ENCODE peak calls at places on chromosomes 5 and 9, in eight cellular contexts. One of them, this sample, is unnamed.

GRCh38 chr5:172383231-172383802 is 71.0 kb downstream of the SH3PXD2B start:
- DNase-seq in PC-9: peak
- DNase-seq in mammary epithelial cell: peak
- DNase-seq in GM06990: no peak
- DNase-seq in endothelial cell: no peak
- DNase-seq in AG09319: no peak
- DNase-seq in lower lobe of right lung: no peak
- DNase-seq in uterus: no peak
- DNase-seq in this sample: no peak

GRCh38 chr5:144203750-144204596 is 33.3 kb downstream of the KCTD16 start:
- DNase-seq in mammary epithelial cell: peak
- DNase-seq in lower lobe of right lung: no peak
- DNase-seq in endothelial cell: peak
- DNase-seq in uterus: peak
- DNase-seq in AG09319: peak
- DNase-seq in GM06990: no peak
- DNase-seq in PC-9: peak
- DNase-seq in this sample: peak

GRCh38 chr9:134556531-134557068 is 85.0 kb upstream of the COL5A1 start:
- DNase-seq in GM06990: no peak
- DNase-seq in uterus: peak
- DNase-seq in lower lobe of right lung: no peak
- DNase-seq in AG09319: no peak
- DNase-seq in mammary epithelial cell: no peak
- DNase-seq in PC-9: no peak
- DNase-seq in endothelial cell: no peak
- DNase-seq in this sample: no peak

GRCh38 chr9:88364706-88365105 is 23.5 kb upstream of the SPIN1 start:
- DNase-seq in endothelial cell: no peak
- DNase-seq in AG09319: no peak
- DNase-seq in lower lobe of right lung: no peak
- DNase-seq in mammary epithelial cell: no peak
- DNase-seq in uterus: no peak
- DNase-seq in PC-9: no peak
- DNase-seq in GM06990: no peak
- DNase-seq in this sample: no peak

GRCh38 chr5:133610489-133611356 is 1.6 kb downstream of the FSTL4 start:
- DNase-seq in GM06990: peak
- DNase-seq in mammary epithelial cell: peak
- DNase-seq in lower lobe of right lung: peak
- DNase-seq in AG09319: no peak
- DNase-seq in uterus: no peak
- DNase-seq in PC-9: peak
- DNase-seq in endothelial cell: peak
- DNase-seq in this sample: peak

GRCh38 chr5:18299166-18299565 is 664.9 kb downstream of the TAF11L14 start:
- DNase-seq in AG09319: no peak
- DNase-seq in PC-9: no peak
- DNase-seq in uterus: no peak
- DNase-seq in lower lobe of right lung: no peak
- DNase-seq in endothelial cell: no peak
- DNase-seq in GM06990: no peak
- DNase-seq in mammary epithelial cell: no peak
- DNase-seq in this sample: no peak

GRCh38 chr5:109876941-109877669 is 187.4 kb downstream of the MAN2A1 start:
- DNase-seq in GM06990: no peak
- DNase-seq in PC-9: no peak
- DNase-seq in AG09319: no peak
- DNase-seq in uterus: no peak
- DNase-seq in mammary epithelial cell: peak
- DNase-seq in endothelial cell: no peak
- DNase-seq in lower lobe of right lung: no peak
- DNase-seq in this sample: no peak

GRCh38 chr9:109182940-109183798 is 16.1 kb upstream of the FRRS1L start:
- DNase-seq in uterus: no peak
- DNase-seq in GM06990: peak
- DNase-seq in PC-9: peak
- DNase-seq in lower lobe of right lung: no peak
- DNase-seq in mammary epithelial cell: peak
- DNase-seq in endothelial cell: peak
- DNase-seq in AG09319: no peak
- DNase-seq in this sample: peak

GRCh38 chr5:154179846-154180710 is 10.5 kb upstream of the GALNT10 start:
- DNase-seq in PC-9: no peak
- DNase-seq in lower lobe of right lung: no peak
- DNase-seq in endothelial cell: peak
- DNase-seq in AG09319: peak
- DNase-seq in uterus: no peak
- DNase-seq in GM06990: no peak
- DNase-seq in mammary epithelial cell: peak
- DNase-seq in this sample: peak

GRCh38 chr5:169648725-169649124 is 11.7 kb downstream of the DOCK2 start:
- DNase-seq in endothelial cell: no peak
- DNase-seq in GM06990: no peak
- DNase-seq in AG09319: no peak
- DNase-seq in uterus: no peak
- DNase-seq in mammary epithelial cell: peak
- DNase-seq in PC-9: peak
- DNase-seq in lower lobe of right lung: no peak
- DNase-seq in this sample: no peak

GRCh38 chr5:24750356-24750755 is 105.6 kb upstream of the CDH10 start:
- DNase-seq in lower lobe of right lung: no peak
- DNase-seq in mammary epithelial cell: no peak
- DNase-seq in endothelial cell: no peak
- DNase-seq in PC-9: no peak
- DNase-seq in uterus: no peak
- DNase-seq in AG09319: no peak
- DNase-seq in GM06990: no peak
- DNase-seq in this sample: no peak

GRCh38 chr5:151469992-151470391 is 22.6 kb downstream of the SLC36A1 start:
- DNase-seq in endothelial cell: no peak
- DNase-seq in mammary epithelial cell: no peak
- DNase-seq in PC-9: no peak
- DNase-seq in lower lobe of right lung: no peak
- DNase-seq in GM06990: no peak
- DNase-seq in uterus: no peak
- DNase-seq in AG09319: no peak
- DNase-seq in this sample: no peak

GRCh38 chr5:151471276-151471675 is 23.9 kb downstream of the SLC36A1 start:
- DNase-seq in GM06990: no peak
- DNase-seq in mammary epithelial cell: no peak
- DNase-seq in uterus: no peak
- DNase-seq in lower lobe of right lung: no peak
- DNase-seq in AG09319: no peak
- DNase-seq in endothelial cell: no peak
- DNase-seq in PC-9: no peak
- DNase-seq in this sample: no peak

GRCh38 chr5:151467576-151467975 is 20.2 kb downstream of the SLC36A1 start:
- DNase-seq in endothelial cell: no peak
- DNase-seq in uterus: no peak
- DNase-seq in mammary epithelial cell: no peak
- DNase-seq in lower lobe of right lung: no peak
- DNase-seq in PC-9: no peak
- DNase-seq in GM06990: no peak
- DNase-seq in AG09319: no peak
- DNase-seq in this sample: no peak

GRCh38 chr5:151469386-151469785 is 22.0 kb downstream of the SLC36A1 start:
- DNase-seq in GM06990: no peak
- DNase-seq in PC-9: no peak
- DNase-seq in mammary epithelial cell: no peak
- DNase-seq in AG09319: no peak
- DNase-seq in lower lobe of right lung: no peak
- DNase-seq in endothelial cell: no peak
- DNase-seq in uterus: no peak
- DNase-seq in this sample: no peak

DNA sequence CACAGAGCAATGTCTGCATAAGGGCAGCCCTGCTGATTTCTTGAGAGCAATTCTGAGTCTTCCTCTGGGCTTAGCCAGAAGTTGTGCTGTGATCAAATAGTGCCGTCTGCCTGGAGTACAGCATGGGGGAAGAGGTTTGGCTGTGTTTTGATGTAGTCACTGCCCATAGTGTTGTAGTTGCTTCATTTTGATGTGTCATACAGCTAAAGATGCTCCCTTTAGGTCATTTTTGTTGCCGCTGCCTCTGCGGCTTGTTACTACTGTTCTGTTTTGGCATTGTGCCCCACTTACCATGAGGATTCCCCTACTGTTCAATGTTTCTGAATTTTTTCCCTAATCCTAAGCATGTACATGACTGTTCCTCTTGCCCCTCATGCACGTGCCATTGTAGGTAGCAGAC is 23.0 kb downstream of the SLC36A1 start:
- DNase-seq in AG09319: no peak
- DNase-seq in PC-9: no peak
- DNase-seq in mammary epithelial cell: no peak
- DNase-seq in endothelial cell: no peak
- DNase-seq in GM06990: no peak
- DNase-seq in lower lobe of right lung: no peak
- DNase-seq in uterus: no peak
- DNase-seq in this sample: no peak
- TF ChIP-seq CTCF in AG09319: no peak
- TF ChIP-seq CTCF in PC-9: no peak
- TF ChIP-seq CTCF in mammary epithelial cell: no peak
- TF ChIP-seq CTCF in endothelial cell: no peak
- TF ChIP-seq CTCF in GM06990: no peak
- TF ChIP-seq CTCF in lower lobe of right lung: no peak
- TF ChIP-seq CTCF in uterus: no peak
- TF ChIP-seq CTCF in this sample: no peak

GRCh38 chr9:95505072-95505471 is 11.7 kb downstream of the PTCH1 start:
- DNase-seq in GM06990: no peak
- DNase-seq in uterus: no peak
- DNase-seq in AG09319: no peak
- DNase-seq in endothelial cell: no peak
- DNase-seq in mammary epithelial cell: no peak
- DNase-seq in PC-9: no peak
- DNase-seq in lower lobe of right lung: no peak
- DNase-seq in this sample: no peak

GRCh38 chr9:95506438-95506691 is 10.4 kb downstream of the PTCH1 start:
- DNase-seq in GM06990: peak
- DNase-seq in PC-9: peak
- DNase-seq in mammary epithelial cell: peak
- DNase-seq in lower lobe of right lung: no peak
- DNase-seq in uterus: no peak
- DNase-seq in endothelial cell: peak
- DNase-seq in AG09319: no peak
- DNase-seq in this sample: peak

GRCh38 chr9:95505676-95506437 is 10.9 kb downstream of the PTCH1 start:
- DNase-seq in PC-9: peak
- DNase-seq in endothelial cell: peak
- DNase-seq in AG09319: no peak
- DNase-seq in uterus: peak
- DNase-seq in GM06990: peak
- DNase-seq in lower lobe of right lung: no peak
- DNase-seq in mammary epithelial cell: peak
- DNase-seq in this sample: peak

GRCh38 chr9:95503369-95503768 is 13.4 kb downstream of the PTCH1 start:
- DNase-seq in GM06990: no peak
- DNase-seq in endothelial cell: no peak
- DNase-seq in PC-9: no peak
- DNase-seq in lower lobe of right lung: no peak
- DNase-seq in AG09319: no peak
- DNase-seq in mammary epithelial cell: no peak
- DNase-seq in uterus: no peak
- DNase-seq in this sample: no peak

DNA sequence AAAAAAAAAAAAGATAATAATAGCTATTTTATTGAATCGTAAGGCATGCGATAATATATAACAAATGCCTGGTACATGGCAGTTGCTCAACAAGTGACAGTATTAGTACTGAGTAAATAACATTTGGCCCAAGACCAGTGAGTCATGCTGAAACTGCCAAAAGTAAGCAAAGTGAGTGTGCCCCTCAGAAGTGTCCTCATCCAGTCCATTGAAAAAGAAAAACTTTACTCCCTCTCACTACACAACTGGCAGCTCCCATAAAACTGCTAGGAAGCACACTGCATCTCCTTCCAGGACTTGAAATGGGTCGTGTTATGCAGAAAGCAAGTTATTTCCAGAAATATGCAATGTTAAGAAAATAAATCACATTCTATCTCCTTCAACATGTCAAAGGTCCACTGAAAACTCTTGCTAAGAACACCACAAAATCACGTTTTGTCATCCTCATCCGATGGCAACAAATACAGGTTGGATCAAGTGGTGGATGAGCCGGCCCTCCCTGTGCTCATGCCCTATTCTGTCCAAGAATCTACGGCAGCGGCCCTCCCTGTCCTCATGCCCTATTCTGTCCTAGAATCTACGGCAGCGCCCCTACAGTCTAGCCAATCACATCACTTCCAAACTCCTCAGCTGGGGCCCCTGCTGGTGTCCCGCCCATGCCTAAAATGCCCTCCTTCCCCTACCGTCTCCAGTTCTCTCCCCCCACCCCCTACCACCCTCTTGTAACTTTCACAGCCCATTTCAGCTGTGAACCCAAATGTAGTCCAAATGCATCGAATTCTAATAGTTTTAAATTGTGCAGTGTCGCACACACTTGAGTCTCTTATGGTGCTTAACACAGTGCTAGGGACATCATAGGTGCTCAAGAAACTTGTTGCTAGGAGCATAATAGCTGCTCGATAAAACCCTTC is 12.5 kb downstream of the PTCH1 start:
- DNase-seq in uterus: no peak
- DNase-seq in mammary epithelial cell: peak
- DNase-seq in AG09319: no peak
- DNase-seq in lower lobe of right lung: no peak
- DNase-seq in PC-9: no peak
- DNase-seq in GM06990: no peak
- DNase-seq in endothelial cell: peak
- DNase-seq in this sample: no peak
- TF ChIP-seq CTCF in uterus: no peak
- TF ChIP-seq CTCF in mammary epithelial cell: no peak
- TF ChIP-seq CTCF in AG09319: no peak
- TF ChIP-seq CTCF in lower lobe of right lung: no peak
- TF ChIP-seq CTCF in PC-9: no peak
- TF ChIP-seq CTCF in GM06990: peak
- TF ChIP-seq CTCF in endothelial cell: no peak
- TF ChIP-seq CTCF in this sample: no peak

DNA sequence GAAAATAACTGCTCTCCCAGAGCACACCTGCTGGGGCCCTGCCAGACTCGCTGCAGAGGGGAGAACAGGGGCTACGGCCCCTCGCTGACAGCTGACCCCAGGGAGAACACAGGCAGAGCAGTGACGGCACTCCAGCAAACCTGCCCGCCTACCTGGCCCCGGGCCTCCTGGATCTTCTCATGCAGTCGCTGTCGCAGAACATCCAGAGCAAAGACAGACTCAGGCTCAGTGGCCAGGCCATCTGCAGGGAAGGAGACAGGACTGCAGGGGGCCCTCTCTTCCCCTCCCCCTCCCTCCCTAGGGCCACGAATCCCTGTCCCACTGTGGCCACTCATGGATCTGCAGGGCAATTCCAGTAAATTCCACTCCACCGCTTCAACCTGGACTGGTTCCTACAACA is 2.4 kb downstream of the SURF6 start:
- DNase-seq in endothelial cell: no peak
- DNase-seq in mammary epithelial cell: no peak
- DNase-seq in GM06990: no peak
- DNase-seq in PC-9: no peak
- DNase-seq in lower lobe of right lung: peak
- DNase-seq in uterus: no peak
- DNase-seq in AG09319: no peak
- DNase-seq in this sample: no peak
- TF ChIP-seq CTCF in endothelial cell: no peak
- TF ChIP-seq CTCF in mammary epithelial cell: no peak
- TF ChIP-seq CTCF in GM06990: no peak
- TF ChIP-seq CTCF in PC-9: no peak
- TF ChIP-seq CTCF in lower lobe of right lung: no peak
- TF ChIP-seq CTCF in uterus: no peak
- TF ChIP-seq CTCF in AG09319: no peak
- TF ChIP-seq CTCF in this sample: no peak

GRCh38 chr9:126500600-126501382 is 112.9 kb upstream of the LMX1B start:
- DNase-seq in endothelial cell: peak
- DNase-seq in AG09319: peak
- DNase-seq in PC-9: peak
- DNase-seq in uterus: peak
- DNase-seq in GM06990: peak
- DNase-seq in mammary epithelial cell: peak
- DNase-seq in lower lobe of right lung: peak
- DNase-seq in this sample: peak
- TF ChIP-seq CTCF in endothelial cell: peak
- TF ChIP-seq CTCF in AG09319: peak
- TF ChIP-seq CTCF in PC-9: peak
- TF ChIP-seq CTCF in uterus: peak
- TF ChIP-seq CTCF in GM06990: peak
- TF ChIP-seq CTCF in mammary epithelial cell: peak
- TF ChIP-seq CTCF in lower lobe of right lung: peak
- TF ChIP-seq CTCF in this sample: peak

This sample was measured in GM10248.